ENCODE peak calls at places on chromosomes 5 and 9, in four cellular contexts. F, B, N and G are unnamed samples.

GRCh38 chr9:23036416-23036815 is 589.8 kb downstream of the DMRTA1 start:
- DNase-seq in N (no peak), B (no peak), F (no peak), G (no peak)

GRCh38 chr9:107215381-107215780 is 67.7 kb upstream of the RAD23B start:
- DNase-seq in N (no peak), F (no peak), B (no peak), G (no peak)

GRCh38 chr9:83596899-83597504 is 25.9 kb upstream of the IDNK start:
- DNase-seq in F (no peak), B (no peak), N (no peak), G (peak; percentile 7)

GRCh38 chr5:150596826-150597225 is 43.6 kb upstream of the SYNPO start:
- DNase-seq in N (no peak), B (no peak), F (peak; percentile 4), G (no peak)

GRCh38 chr5:150119421-150120061 is 33.2 kb upstream of the CSF1R start:
- DNase-seq in B (no peak), N (peak; percentile 27), F (peak; percentile 63), G (no peak)

GRCh38 chr9:100084734-100085133 is 14.1 kb downstream of the ERP44 start:
- DNase-seq in B (no peak), F (no peak), N (no peak), G (no peak)

GRCh38 chr9:98997580-98997979 is 53.9 kb downstream of the COL15A1 start:
- DNase-seq in F (no peak), B (peak; percentile 31), N (peak; percentile 25), G (peak; percentile 57)

GRCh38 chr5:178651046-178651810 is 24.4 kb upstream of the CLK4 start:
- DNase-seq in F (no peak), N (no peak), B (no peak), G (peak; percentile 48)

GRCh38 chr9:86795861-86796497 is 151.3 kb downstream of the GAS1 start:
- DNase-seq in N (no peak), F (no peak), B (no peak), G (peak; percentile 86)

GRCh38 chr5:39177629-39177959 is 41.8 kb downstream of the FYB1 start:
- DNase-seq in B (no peak), N (no peak), F (no peak), G (no peak)

GRCh38 chr5:8349855-8350254 is 480.9 kb downstream of the MTRR start:
- DNase-seq in F (no peak), N (no peak), B (no peak), G (no peak)

GRCh38 chr9:84374516-84374915 is 34.0 kb upstream of the SLC28A3 start:
- DNase-seq in B (no peak), N (no peak), F (no peak), G (no peak)

GRCh38 chr5:156920042-156920860 is 42.8 kb downstream of the TIMD4 start:
- DNase-seq in N (no peak), B (no peak), F (no peak), G (no peak)

GRCh38 chr5:165224366-165224765 is 1718.9 kb downstream of the MAT2B start:
- DNase-seq in F (no peak), N (no peak), B (no peak), G (no peak)

GRCh38 chr9:8856686-8857329 is 1057.2 kb upstream of the DMAC1 start:
- DNase-seq in B (no peak), N (no peak), F (no peak), G (no peak)

GRCh38 chr9:133787749-133788015 is 49.5 kb upstream of the SARDH start:
- DNase-seq in B (no peak), N (peak; percentile 70), F (peak; percentile 92), G (no peak)

GRCh38 chr5:128553747-128554146 is 15.7 kb upstream of the FBN2 start:
- DNase-seq in B (no peak), F (no peak), N (no peak), G (no peak)